ENCODE peak calls at places on chromosomes 7 and 10, in four cellular contexts. M is A549, I is transverse colon, F is MM.1S. H is an unnamed sample.

GRCh38 chr7:55557666-55558188 is 14.6 kb downstream of the VOPP1 start:
- DNase-seq in M (no peak), I (no peak), F (peak; percentile 87), H (no peak)

GRCh38 chr7:111029574-111030357 is 61.2 kb upstream of the LRRN3 start:
- DNase-seq in I (peak; percentile 8), M (no peak), F (peak; percentile 40), H (no peak)

GRCh38 chr10:131021967-131022366 is 289.6 kb downstream of the TCERG1L start:
- DNase-seq in I (no peak), F (no peak), M (no peak), H (peak; percentile 45)

GRCh38 chr7:42572046-42572445 is 335.0 kb upstream of the GLI3 start:
- DNase-seq in M (no peak), I (no peak), F (no peak), H (no peak)

GRCh38 chr10:91415816-91416215 is 5.7 kb downstream of the HECTD2 start:
- DNase-seq in F (no peak), I (no peak), M (no peak), H (no peak)

GRCh38 chr7:125661677-125662076 is 732.1 kb upstream of the POT1 start:
- DNase-seq in M (no peak), I (no peak), F (no peak), H (no peak)

GRCh38 chr10:8712653-8713052 is 658.2 kb downstream of the GATA3 start:
- DNase-seq in F (no peak), I (no peak), M (no peak), H (no peak)

GRCh38 chr7:71637578-71637977 is 505.6 kb downstream of the GALNT17 start:
- DNase-seq in F (no peak), I (no peak), M (no peak), H (no peak)

GRCh38 chr10:131857156-131858117 is 43.4 kb upstream of the PPP2R2D start:
- DNase-seq in M (no peak), F (no peak), I (no peak), H (no peak)

GRCh38 chr10:62029401-62029800 is 127.9 kb downstream of the ARID5B start:
- DNase-seq in F (no peak), M (no peak), I (no peak), H (no peak)

GRCh38 chr10:103814626-103815370 is 40.6 kb downstream of the SH3PXD2A start:
- DNase-seq in I (peak; percentile 62), F (no peak), M (no peak), H (no peak)

GRCh38 chr7:10237306-10237705 is 736.4 kb upstream of the PHF14 start:
- DNase-seq in F (no peak), I (no peak), M (no peak), H (no peak)

GRCh38 chr10:33073641-33074410 is 115.8 kb upstream of the ITGB1 start:
- DNase-seq in I (no peak), F (no peak), M (no peak), H (no peak)

GRCh38 chr7:5691536-5692090 is 89.8 kb downstream of the RNF216 start:
- DNase-seq in F (no peak), I (no peak), M (no peak), H (no peak)

GRCh38 chr10:116627386-116627933 is 6.7 kb downstream of the PNLIPRP2 start:
- DNase-seq in F (no peak), M (peak; percentile 44), I (peak; percentile 68), H (no peak)

GRCh38 chr7:13778967-13779366 is 210.5 kb downstream of the ETV1 start:
- DNase-seq in I (no peak), M (no peak), F (no peak), H (no peak)

GRCh38 chr7:76179686-76180085 is 22.0 kb upstream of the SRRM3 start:
- DNase-seq in M (no peak), I (no peak), F (no peak), H (no peak)

GRCh38 chr10:8616166-8616565 is 561.7 kb downstream of the GATA3 start:
- DNase-seq in F (peak; percentile 60), M (no peak), I (no peak), H (no peak)

GRCh38 chr10:33509231-33509871 is 174.9 kb upstream of the NRP1 start:
- DNase-seq in F (no peak), I (peak; percentile 38), M (peak; percentile 68), H (peak; percentile 44)

GRCh38 chr10:60650272-60650800 is 127.9 kb upstream of the CDK1 start:
- DNase-seq in M (no peak), I (no peak), F (no peak), H (no peak)

GRCh38 chr7:130712416-130712815 is 21.6 kb downstream of the KLF14 start:
- DNase-seq in M (no peak), I (no peak), F (no peak), H (no peak)

GRCh38 chr10:12465385-12466136 is 116.2 kb downstream of the CAMK1D start:
- DNase-seq in F (no peak), I (no peak), M (no peak), H (no peak)

GRCh38 chr10:29857843-29858242 is 201.5 kb downstream of the JCAD start:
- DNase-seq in I (no peak), M (no peak), F (no peak), H (no peak)

GRCh38 chr10:29856295-29856694 is 203.1 kb downstream of the JCAD start:
- DNase-seq in I (no peak), F (no peak), M (no peak), H (no peak)

GRCh38 chr10:29860159-29860558 is 199.2 kb downstream of the JCAD start:
- DNase-seq in M (no peak), I (no peak), F (no peak), H (no peak)

GRCh38 chr10:29859521-29860130 is 199.8 kb downstream of the JCAD start:
- DNase-seq in F (no peak), M (no peak), I (no peak), H (no peak)

DNA sequence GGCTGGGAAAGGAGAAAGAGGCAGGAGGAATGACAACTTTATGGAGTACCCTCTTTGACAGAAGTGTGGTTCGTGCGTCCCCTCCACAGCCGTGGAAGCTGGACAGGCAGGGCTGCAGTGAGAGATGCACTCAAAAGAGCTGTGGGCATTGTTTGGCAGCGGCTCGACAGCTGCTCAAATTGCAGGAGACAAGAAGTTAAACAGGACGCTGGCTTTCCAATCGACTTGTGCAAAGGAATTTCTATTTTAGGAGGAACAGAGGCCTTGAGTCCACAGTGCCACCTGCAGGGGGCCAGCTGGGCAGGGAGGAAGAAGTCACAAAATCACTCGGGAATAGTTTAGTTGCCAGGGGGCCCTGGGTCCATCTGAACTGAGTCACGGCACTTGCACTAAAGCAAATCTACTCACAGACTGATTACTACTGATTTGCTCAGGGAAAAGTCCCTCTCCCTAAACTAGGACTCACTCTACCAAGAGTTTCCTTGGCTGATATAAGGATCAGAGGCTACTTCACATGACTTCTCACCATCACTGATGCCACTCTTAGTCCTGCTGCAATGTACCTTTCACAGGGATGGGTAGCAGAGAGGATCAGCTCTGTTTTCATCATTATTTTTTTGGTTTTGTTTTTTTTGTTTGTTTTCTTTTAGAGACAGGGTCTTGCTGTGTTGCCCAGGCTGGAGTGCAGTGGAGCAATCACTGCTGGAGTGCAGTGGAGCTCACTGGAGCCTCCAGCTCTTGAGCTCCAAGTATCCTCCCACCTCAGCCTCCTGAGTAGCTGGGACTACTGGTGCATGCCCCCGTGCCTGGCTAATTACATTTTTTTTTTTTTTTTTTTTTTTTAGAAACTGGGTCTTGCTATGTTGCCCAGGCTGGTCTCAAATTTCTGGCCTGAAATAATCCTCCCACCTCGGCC is 200.8 kb downstream of the JCAD start:
- DNase-seq in I (peak; percentile 60), M (peak; percentile 70), F (no peak), H (no peak)
- H3K4me3 ChIP-seq in I (no peak overlapping the region), M (no peak overlapping the region), F (no peak overlapping the region), H (no peak overlapping the region)

GRCh38 chr7:22561356-22561755 is 61.4 kb upstream of the STEAP1B start:
- DNase-seq in M (peak; percentile 55), F (no peak), I (peak; percentile 39), H (peak; percentile 92)

GRCh38 chr7:22563621-22564241 is 63.7 kb upstream of the STEAP1B start:
- DNase-seq in I (no peak), M (no peak), F (no peak), H (no peak)

GRCh38 chr7:22561895-22562593 is 62.1 kb upstream of the STEAP1B start:
- DNase-seq in M (peak; percentile 55), I (no peak), F (peak; percentile 80), H (no peak)

GRCh38 chr7:22564511-22565045 is 64.6 kb upstream of the STEAP1B start:
- DNase-seq in F (peak; percentile 23), I (no peak), M (no peak), H (peak; percentile 84)

DNA sequence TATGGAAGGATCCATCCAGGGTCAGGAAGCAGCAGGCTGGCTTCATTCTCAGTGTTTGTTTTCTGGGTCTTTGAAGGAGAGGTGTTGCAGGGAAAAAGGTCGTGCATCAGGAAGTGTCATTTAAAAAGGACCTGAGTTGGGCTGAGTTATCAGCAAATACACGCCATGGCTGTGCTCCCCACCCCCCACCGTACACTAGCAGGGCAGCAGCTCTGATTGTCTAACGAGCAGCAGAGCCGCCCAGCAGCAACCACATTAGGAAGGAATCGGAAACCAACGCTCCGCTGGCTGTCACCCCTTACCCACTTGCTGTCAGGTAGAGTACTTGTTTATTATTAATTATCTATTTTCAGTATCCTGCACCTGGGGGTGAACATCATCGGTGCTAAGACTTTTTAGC is 63.1 kb upstream of the STEAP1B start:
- DNase-seq in M (no peak), I (no peak), F (peak; percentile 76), H (no peak)
- H3K4me3 ChIP-seq in M (no peak overlapping the region), I (no peak overlapping the region), F (peak overlapping the region; percentile 26), H (no peak overlapping the region)

GRCh38 chr10:68600041-68600778 is 40.1 kb downstream of the TET1 start:
- DNase-seq in F (peak; percentile 89), I (peak; percentile 66), M (peak; percentile 68), H (peak; percentile 89)

GRCh38 chr10:68604441-68604840 is 44.3 kb downstream of the TET1 start:
- DNase-seq in M (no peak), I (no peak), F (no peak), H (no peak)

GRCh38 chr10:68601490-68602265 is 41.5 kb downstream of the TET1 start:
- DNase-seq in F (peak; percentile 67), M (no peak), I (no peak), H (no peak)

GRCh38 chr10:68603766-68604165 is 43.6 kb downstream of the TET1 start:
- DNase-seq in I (no peak), F (no peak), M (no peak), H (no peak)

DNA sequence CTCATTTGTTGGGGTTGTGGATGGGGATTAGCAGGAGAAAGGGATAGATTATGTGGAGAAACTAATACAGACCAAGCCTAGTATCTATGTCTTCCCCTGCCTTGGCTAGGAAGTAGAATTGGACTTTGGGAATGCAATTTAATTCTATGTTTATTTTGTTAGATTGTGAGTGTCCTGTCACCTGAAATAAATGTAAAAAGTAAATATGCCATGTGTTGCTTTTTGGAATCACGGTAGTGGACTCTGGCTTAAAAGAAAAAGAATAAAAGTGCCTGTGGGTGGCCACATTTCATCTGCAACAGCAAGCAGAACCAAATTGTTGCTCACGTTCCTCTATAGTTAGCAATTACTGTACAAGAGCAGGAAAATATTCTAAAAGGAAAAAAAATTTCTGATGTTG is 42.3 kb downstream of the TET1 start:
- DNase-seq in M (no peak), F (no peak), I (no peak), H (no peak)
- H3K4me3 ChIP-seq in M (no peak overlapping the region), F (peak overlapping the region; percentile 53), I (no peak overlapping the region), H (no peak overlapping the region)

GRCh38 chr10:125061557-125062243 is 98.7 kb downstream of the CTBP2 start:
- DNase-seq in M (no peak), I (no peak), F (no peak), H (no peak)
- H3K4me3 ChIP-seq in M (no peak overlapping the region), I (no peak overlapping the region), F (no peak overlapping the region), H (no peak overlapping the region)